ENCODE peak calls at places on chromosomes 6 and 20, in eight cellular contexts. B is H1, A is WTC11, F is HepG2, G is IMR-90, S is K562, M is A549, Y is GM12878. E is an unnamed sample.
A peak's percentile ranks its signal among the peaks of the same experiment; 100 is the strongest.

GRCh38 chr20:61972910-61973508 is 92.7 kb downstream of the TAF4 start:
- DNase-seq in B (no peak), A (no peak), F (no peak), G (no peak), S (no peak), M (no peak), Y (no peak), E (no peak)

GRCh38 chr20:51318058-51318960 is 224.2 kb downstream of the NFATC2 start:
- DNase-seq in B (peak; percentile 98), A (peak; percentile 92), F (peak; percentile 47), G (no peak), S (peak; percentile 79), M (peak; percentile 32), Y (no peak), E (peak; percentile 78)

GRCh38 chr20:57619053-57619831 is 984 bp downstream of the ZBP1 start:
- DNase-seq in B (peak; percentile 26), A (no peak), F (no peak), G (no peak), S (no peak), M (no peak), Y (peak; percentile 93), E (no peak)

GRCh38 chr20:8132015-8132631 is at the start of gene PLCB1:
- DNase-seq in B (peak; percentile 91), A (peak; percentile 93), F (peak; percentile 86), G (peak; percentile 78), S (peak; percentile 16), M (peak; percentile 82), Y (no peak), E (peak; percentile 96)

GRCh38 chr20:56417911-56418310 is 5.9 kb downstream of the CASS4 start:
- DNase-seq in B (no peak), A (no peak), F (peak; percentile 53), G (peak; percentile 58), S (no peak), M (no peak), Y (no peak), E (no peak)

GRCh38 chr6:15622045-15622750 is 40.6 kb downstream of the DTNBP1 start:
- DNase-seq in B (no peak), A (no peak), F (no peak), G (peak; percentile 16), S (no peak), M (no peak), Y (no peak), E (no peak)

GRCh38 chr20:62266340-62266739 is 28.0 kb downstream of the OSBPL2 start:
- DNase-seq in B (no peak), A (no peak), F (peak; percentile 39), G (no peak), S (peak; percentile 64), M (no peak), Y (no peak), E (no peak)

GRCh38 chr6:121733216-121733615 is 297.8 kb downstream of the GJA1 start:
- DNase-seq in B (no peak), A (no peak), F (no peak), G (peak; percentile 38), S (no peak), M (no peak), Y (no peak), E (no peak)

GRCh38 chr6:126388235-126388634 is 48.3 kb downstream of the CENPW start:
- DNase-seq in B (no peak), A (no peak), F (no peak), G (no peak), S (no peak), M (no peak), Y (no peak), E (peak; percentile 57)

GRCh38 chr6:155491421-155491820 is 35.8 kb upstream of the NOX3 start:
- DNase-seq in B (no peak), A (no peak), F (peak; percentile 81), G (no peak), S (no peak), M (no peak), Y (no peak), E (no peak)

GRCh38 chr6:134317471-134318131 is at the start of gene SGK1:
- DNase-seq in B (peak; percentile 66), A (peak; percentile 62), F (no peak), G (peak; percentile 49), S (no peak), M (no peak), Y (no peak), E (peak; percentile 59)

GRCh38 chr20:45927071-45927878 is 7.2 kb upstream of the PCIF1 start:
- DNase-seq in B (no peak), A (no peak), F (peak; percentile 98), G (no peak), S (no peak), M (no peak), Y (no peak), E (no peak)

GRCh38 chr20:45921618-45922189 is 9.7 kb upstream of the PLTP start:
- DNase-seq in B (no peak), A (no peak), F (no peak), G (peak; percentile 30), S (no peak), M (no peak), Y (no peak), E (no peak)

GRCh38 chr20:45925821-45926506 is 8.5 kb upstream of the PCIF1 start:
- DNase-seq in B (no peak), A (no peak), F (peak; percentile 58), G (no peak), S (no peak), M (no peak), Y (no peak), E (no peak)

GRCh38 chr20:45924391-45925261 is 9.9 kb upstream of the PCIF1 start:
- DNase-seq in B (no peak), A (no peak), F (peak; percentile 66), G (peak; percentile 61), S (no peak), M (no peak), Y (no peak), E (no peak)

GRCh38 chr20:45926731-45927070 is 7.8 kb upstream of the PCIF1 start:
- DNase-seq in B (no peak), A (no peak), F (no peak), G (no peak), S (no peak), M (no peak), Y (no peak), E (no peak)
- TF ChIP-seq USF2 in B (no peak), A (no peak), F (no peak), G (no peak), S (no peak), M (no peak), Y (no peak), E (no peak)

GRCh38 chr6:70667711-70668498 is at the start of gene SMAP1:
- DNase-seq in B (peak; percentile 93), A (peak; percentile 94), F (peak; percentile 78), G (peak; percentile 84), S (peak; percentile 99), M (peak; percentile 77), Y (peak; percentile 72), E (peak; percentile 98)
- TF ChIP-seq USF2 in B (peak; percentile 2), A (peak; percentile 41), F (no peak), G (no peak), S (no peak), M (no peak), Y (no peak), E (no peak)

DNA sequence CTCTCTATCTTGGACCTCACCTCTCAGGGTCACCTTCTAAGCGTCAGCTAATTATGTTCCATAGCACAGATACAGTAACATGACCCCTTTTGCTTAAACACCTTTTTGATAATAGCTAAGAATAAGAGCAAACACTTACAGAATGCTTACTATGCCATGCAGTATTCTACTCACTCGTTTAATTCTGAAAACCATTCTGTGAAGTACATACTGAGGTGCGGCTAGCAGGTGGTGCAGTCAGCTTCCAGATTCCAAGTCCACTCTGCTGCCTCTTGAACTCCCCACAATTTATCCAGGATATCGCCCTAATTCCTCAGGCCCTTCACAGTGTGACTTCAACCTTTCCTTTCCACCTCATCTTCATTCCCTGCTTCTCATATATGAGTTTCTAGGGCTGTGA is 130.3 kb downstream of the PDSS2 start:
- DNase-seq in B (no peak), A (no peak), F (no peak), G (no peak), S (no peak), M (no peak), Y (no peak), E (no peak)
- TF ChIP-seq USF2 in B (no peak), A (no peak), F (no peak), G (no peak), S (no peak), M (no peak), Y (no peak), E (no peak)

DNA sequence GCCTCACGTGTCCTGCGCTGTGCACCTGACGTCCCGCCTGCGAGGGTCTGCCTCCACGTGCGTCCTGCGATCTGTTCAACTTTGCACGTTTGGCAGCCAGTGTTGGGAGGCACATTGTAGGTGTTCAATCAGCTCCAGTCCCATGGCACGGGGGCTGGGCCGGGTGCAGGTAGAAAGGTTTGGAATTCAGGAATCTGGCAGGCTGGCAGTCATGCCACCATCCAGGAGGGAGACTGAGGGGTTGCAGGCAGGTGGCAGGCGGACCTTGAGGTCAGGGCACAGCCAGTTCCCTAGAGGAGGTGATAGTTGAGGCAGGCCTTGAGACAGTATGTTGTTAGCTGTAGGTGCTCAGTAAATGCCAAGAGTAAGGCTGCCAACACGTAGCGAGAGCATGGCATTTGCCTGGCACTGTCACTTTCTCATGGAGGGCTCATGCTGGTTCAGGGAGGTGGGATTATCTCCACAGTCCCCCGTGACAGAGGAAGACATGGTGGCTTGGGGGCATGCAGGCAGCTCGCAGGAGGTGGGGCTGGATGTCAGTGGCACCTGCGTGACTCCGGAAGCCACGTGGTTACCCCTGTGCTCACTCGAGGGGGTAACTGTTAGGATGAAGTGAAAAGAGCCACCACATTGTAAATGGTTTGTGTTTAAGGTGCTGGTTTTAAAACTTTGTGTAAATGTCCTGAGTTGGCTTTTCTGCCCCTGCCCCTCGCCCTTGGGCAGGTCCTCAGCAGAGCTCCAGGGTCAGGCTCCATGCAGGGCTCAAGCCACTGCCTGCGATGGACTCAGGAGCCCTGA is 111.8 kb upstream of the FRMD1 start:
- DNase-seq in B (no peak), A (no peak), F (no peak), G (no peak), S (no peak), M (no peak), Y (no peak), E (no peak)
- TF ChIP-seq USF2 in B (no peak), A (no peak), F (no peak), G (no peak), S (no peak), M (no peak), Y (no peak), E (no peak)

DNA sequence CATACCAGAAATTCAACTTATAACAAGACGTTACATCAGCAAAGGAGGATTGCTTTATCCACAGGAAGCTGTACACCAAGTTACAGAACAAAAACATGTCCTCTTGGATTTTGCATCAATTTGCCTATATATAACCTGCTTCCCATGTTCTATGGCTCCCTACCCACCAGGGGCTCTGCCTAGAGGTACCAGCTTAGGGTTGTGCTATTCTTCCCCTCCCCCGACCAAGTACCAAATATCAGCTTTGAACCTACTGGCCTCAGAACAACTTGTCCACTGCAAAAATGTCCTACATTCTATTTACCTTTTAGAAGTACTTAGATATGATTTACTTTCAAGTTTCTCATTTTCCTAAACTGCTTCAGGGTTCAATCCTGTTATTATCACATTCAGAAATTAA is 15.6 kb upstream of the TMEM30A start:
- DNase-seq in B (no peak), A (no peak), F (no peak), G (no peak), S (no peak), M (no peak), Y (no peak), E (no peak)
- TF ChIP-seq USF2 in B (no peak), A (no peak), F (no peak), G (no peak), S (no peak), M (no peak), Y (no peak), E (no peak)

E was measured in SK-N-SH.